ENCODE peak calls at places on chromosomes 7 and 10, in six cellular contexts. G is ELF-1; I is CD4-positive, alpha-beta T cell; S is stimulated activated CD4-positive, alpha-beta T cell treated with anti-CD3 and anti-CD28 coated beads, Interleukin-2, amount 100 ng/mL, for 48 hours; O is fibroblast of the aortic adventitia; A is KG1. D is an unnamed sample.

GRCh38 chr7:28409716-28410627 is 2.3 kb upstream of the CREB5 start:
- DNase-seq in O (peak; percentile 41), G (peak; percentile 58), I (no peak), S (no peak), A (no peak), D (peak; percentile 73)

GRCh38 chr7:143305423-143306070 is 10.4 kb upstream of the CLCN1 start:
- DNase-seq in A (no peak), I (peak; percentile 62), G (peak; percentile 77), O (peak; percentile 47), S (peak; percentile 68), D (peak; percentile 66)

GRCh38 chr7:77197135-77197534 is 2.5 kb downstream of the FGL2 start:
- DNase-seq in O (no peak), A (no peak), G (no peak), I (no peak), S (no peak), D (no peak)

GRCh38 chr10:91668935-91669334 is 36.1 kb upstream of the PPP1R3C start:
- DNase-seq in G (no peak), A (no peak), O (no peak), I (no peak), S (no peak), D (no peak)

GRCh38 chr10:97805096-97805879 is 33.5 kb upstream of the SFRP5 start:
- DNase-seq in S (no peak), O (no peak), G (peak; percentile 43), I (no peak), A (no peak), D (no peak)

GRCh38 chr10:103445767-103446567 is 6.2 kb downstream of the CALHM2 start:
- DNase-seq in A (no peak), I (no peak), S (no peak), O (peak; percentile 97), G (no peak), D (no peak)

GRCh38 chr10:110016037-110016436 is 8.3 kb downstream of the ADD3 start:
- DNase-seq in I (no peak), A (no peak), O (peak; percentile 47), S (no peak), G (peak; percentile 61), D (peak; percentile 85)

GRCh38 chr10:78196964-78197363 is 163.3 kb downstream of the RPS24 start:
- DNase-seq in A (no peak), O (peak; percentile 68), S (no peak), G (no peak), I (no peak), D (no peak)

GRCh38 chr10:58044072-58044471 is 223.6 kb downstream of the IPMK start:
- DNase-seq in I (no peak), O (peak; percentile 54), S (no peak), G (no peak), A (no peak), D (no peak)

GRCh38 chr7:95919574-95919973 is 147.2 kb downstream of the DYNC1I1 start:
- DNase-seq in S (no peak), G (no peak), A (no peak), I (no peak), O (no peak), D (no peak)

GRCh38 chr7:30851651-30852359 is 59.8 kb upstream of the AQP1 start:
- DNase-seq in S (no peak), O (peak; percentile 68), I (no peak), A (no peak), G (peak; percentile 23), D (peak; percentile 19)

GRCh38 chr10:50594012-50594411 is 29.7 kb downstream of the SGMS1 start:
- DNase-seq in G (no peak), S (no peak), I (no peak), A (no peak), O (peak; percentile 89), D (no peak)

GRCh38 chr10:1202343-1202742 is 146.2 kb downstream of the WDR37 start:
- DNase-seq in A (no peak), S (no peak), O (no peak), G (no peak), I (no peak), D (no peak)

GRCh38 chr10:94630017-94630688 is 53.4 kb upstream of the CYP2C18 start:
- DNase-seq in A (peak; percentile 16), G (no peak), O (peak; percentile 51), S (no peak), I (no peak), D (peak; percentile 48)

GRCh38 chr10:117554371-117554770 is 11.8 kb downstream of the EMX2 start:
- DNase-seq in A (no peak), O (no peak), G (no peak), I (no peak), S (no peak), D (no peak)

GRCh38 chr7:74290590-74290950 is 1.4 kb downstream of the CLIP2 start:
- DNase-seq in S (no peak), O (no peak), A (no peak), I (no peak), G (no peak), D (no peak)

GRCh38 chr7:3179456-3179855 is 121.6 kb upstream of the SDK1 start:
- DNase-seq in I (no peak), O (no peak), S (no peak), G (no peak), A (no peak), D (no peak)

GRCh38 chr10:71271626-71272025 is 47.4 kb upstream of the SLC29A3 start:
- DNase-seq in O (no peak), G (no peak), A (no peak), I (no peak), S (no peak), D (no peak)

GRCh38 chr7:123784263-123784662 is 35.5 kb upstream of the WASL start:
- DNase-seq in O (peak; percentile 30), S (no peak), I (no peak), A (no peak), G (no peak), D (no peak)

GRCh38 chr7:151231080-151231479 is 1.2 kb upstream of the CHPF2 start:
- DNase-seq in S (no peak), O (no peak), A (no peak), G (no peak), I (no peak), D (no peak)

GRCh38 chr10:1156616-1156886 is 100.4 kb downstream of the WDR37 start:
- DNase-seq in S (no peak), A (no peak), I (no peak), G (no peak), O (no peak), D (no peak)

GRCh38 chr10:51892965-51893658 is 193.7 kb upstream of the CSTF2T start:
- DNase-seq in I (no peak), G (peak; percentile 19), A (no peak), S (no peak), O (no peak), D (peak; percentile 53)

GRCh38 chr7:44216019-44216418 is 15.2 kb downstream of the YKT6 start:
- DNase-seq in G (no peak), S (no peak), O (no peak), I (no peak), A (no peak), D (no peak)

GRCh38 chr7:6706666-6707407 is at the start of gene ZNF12:
- DNase-seq in G (peak; percentile 97), S (peak; percentile 95), A (peak; percentile 92), O (peak; percentile 92), I (peak; percentile 93), D (peak; percentile 97)

D was measured in mesendoderm.